ENCODE peak calls at places on chromosome 19, in four cellular contexts. Q is tibial nerve, O is astrocyte of the spinal cord, D is astrocyte of the cerebellum. C is an unnamed sample.

GRCh38 chr19:33770107-33770506 is 26.6 kb upstream of the KCTD15 start:
- DNase-seq in O (no peak), D (no peak), Q (no peak), C (no peak)

GRCh38 chr19:18437481-18438330 is at the start of gene ISYNA1:
- DNase-seq in O (peak), Q (no peak), D (no peak), C (peak)

GRCh38 chr19:18006895-18007604 is 920 bp upstream of the ARRDC2 start:
- DNase-seq in Q (peak), D (peak), O (peak), C (peak)

GRCh38 chr19:45938733-45939319 is 24.2 kb upstream of the NANOS2 start:
- DNase-seq in D (no peak), O (no peak), Q (no peak), C (no peak)

GRCh38 chr19:53432088-53432661 is 391 bp downstream of the ZNF761 start:
- DNase-seq in O (no peak), D (no peak), Q (no peak), C (peak)

GRCh38 chr19:54275951-54276350 is 5.0 kb downstream of the LILRB2 start:
- DNase-seq in Q (no peak), O (no peak), D (no peak), C (no peak)

GRCh38 chr19:6232567-6232966 is 47.2 kb downstream of the MLLT1 start:
- DNase-seq in Q (no peak), O (peak), D (peak), C (peak)

GRCh38 chr19:46906221-46906620 is 45.4 kb downstream of the ARHGAP35 start:
- DNase-seq in O (no peak), Q (no peak), D (no peak), C (no peak)

GRCh38 chr19:30711296-30711695 is 339.1 kb downstream of the ZNF536 start:
- DNase-seq in D (no peak), O (no peak), Q (no peak), C (no peak)

GRCh38 chr19:52398091-52398461 is 427 bp downstream of the ZNF528 start:
- DNase-seq in O (no peak), D (no peak), Q (no peak), C (no peak)

GRCh38 chr19:2798733-2799132 is 13.4 kb downstream of the THOP1 start:
- DNase-seq in O (no peak), D (no peak), Q (no peak), C (no peak)

GRCh38 chr19:29927944-29928669 is 13.9 kb upstream of the URI1 start:
- DNase-seq in O (no peak), Q (no peak), D (no peak), C (no peak)

GRCh38 chr19:50046649-50047503 is 21.1 kb downstream of the ZNF473 start:
- DNase-seq in Q (peak), O (no peak), D (no peak), C (no peak)

GRCh38 chr19:1863638-1864479 is 480 bp upstream of the KLF16 start:
- DNase-seq in D (peak), O (peak), Q (peak), C (peak)

GRCh38 chr19:3969435-3970312 is 1.2 kb downstream of the DAPK3 start:
- DNase-seq in O (peak), Q (no peak), D (peak), C (peak)

GRCh38 chr19:8611890-8612806 is 1.6 kb upstream of the ADAMTS10 start:
- DNase-seq in O (peak), Q (peak), D (peak), C (no peak)

GRCh38 chr19:49595819-49596404 is 4.9 kb downstream of the PRR12 start:
- DNase-seq in D (no peak), O (no peak), Q (no peak), C (no peak)

GRCh38 chr19:14072535-14073231 is at the start of gene MISP3:
- DNase-seq in Q (no peak), D (no peak), O (no peak), C (no peak)

GRCh38 chr19:34336781-34337271 is 28.2 kb upstream of the GPI start:
- DNase-seq in D (no peak), Q (peak), O (peak), C (peak)

GRCh38 chr19:1647664-1648155 is 4.7 kb downstream of the TCF3 start:
- DNase-seq in Q (no peak), D (no peak), O (no peak), C (no peak)

GRCh38 chr19:1567116-1567847 is 843 bp downstream of the MEX3D start:
- DNase-seq in O (peak), D (no peak), Q (no peak), C (no peak)

GRCh38 chr19:38831142-38831605 is 420 bp downstream of the ECH1 start:
- DNase-seq in D (peak), Q (peak), O (peak), C (peak)

GRCh38 chr19:19488041-19488874 is 27.1 kb downstream of the TSSK6 start:
- DNase-seq in Q (no peak), O (no peak), D (no peak), C (no peak)

GRCh38 chr19:15200575-15201364 is at the start of gene NOTCH3:
- DNase-seq in O (no peak), Q (no peak), D (no peak), C (no peak)

GRCh38 chr19:6740589-6741348 is 1.3 kb downstream of the TRIP10 start:
- DNase-seq in O (peak), Q (no peak), D (no peak), C (peak)

GRCh38 chr19:1575323-1576241 is 7.5 kb upstream of the MEX3D start:
- DNase-seq in O (no peak), D (no peak), Q (no peak), C (no peak)

GRCh38 chr19:51091126-51091525 is 8.4 kb upstream of the KLK14 start:
- DNase-seq in D (no peak), O (no peak), Q (no peak), C (no peak)

GRCh38 chr19:954672-955494 is 29.0 kb downstream of the ARID3A start:
- DNase-seq in D (no peak), Q (no peak), O (no peak), C (no peak)

GRCh38 chr19:7099597-7099921 is 30.1 kb downstream of the ZNF557 start:
- DNase-seq in Q (no peak), D (no peak), O (no peak), C (no peak)

GRCh38 chr19:46766569-46767317 is 20.5 kb upstream of the STRN4 start:
- DNase-seq in O (no peak), Q (no peak), D (no peak), C (peak)

GRCh38 chr19:10228925-10229324 is 2.2 kb downstream of the S1PR2 start:
- DNase-seq in D (no peak), O (no peak), Q (peak), C (peak)

GRCh38 chr19:4866595-4867424 is 657 bp downstream of the PLIN3 start:
- DNase-seq in D (no peak), O (peak), Q (peak), C (peak)

GRCh38 chr19:10027158-10027997 is 14.1 kb downstream of the RDH8 start:
- DNase-seq in D (peak), O (peak), Q (peak), C (peak)

GRCh38 chr19:39399684-39400465 is 6.8 kb upstream of the ZFP36 start:
- DNase-seq in D (no peak), Q (no peak), O (no peak), C (no peak)

GRCh38 chr19:2309734-2310362 is 1.9 kb upstream of the LINGO3 start:
- DNase-seq in O (peak), D (peak), Q (no peak), C (no peak)

GRCh38 chr19:58469241-58470013 is 2.5 kb downstream of the ZNF324 start:
- DNase-seq in Q (no peak), O (no peak), D (no peak), C (no peak)

GRCh38 chr19:58468216-58468839 is 1.4 kb downstream of the ZNF324 start:
- DNase-seq in O (no peak), D (no peak), Q (no peak), C (peak)

GRCh38 chr19:58466089-58466759 is 656 bp upstream of the ZNF324 start:
- DNase-seq in Q (no peak), O (no peak), D (no peak), C (no peak)

GRCh38 chr19:58471736-58472135 is 4.4 kb upstream of the ZNF446 start:
- DNase-seq in Q (no peak), O (no peak), D (no peak), C (no peak)

GRCh38 chr19:58466760-58467589 is at the start of gene ZNF324:
- DNase-seq in D (peak), O (peak), Q (peak), C (peak)
- TF ChIP-seq CTCF in D (no peak), O (no peak), Q (no peak), C (no peak)

DNA sequence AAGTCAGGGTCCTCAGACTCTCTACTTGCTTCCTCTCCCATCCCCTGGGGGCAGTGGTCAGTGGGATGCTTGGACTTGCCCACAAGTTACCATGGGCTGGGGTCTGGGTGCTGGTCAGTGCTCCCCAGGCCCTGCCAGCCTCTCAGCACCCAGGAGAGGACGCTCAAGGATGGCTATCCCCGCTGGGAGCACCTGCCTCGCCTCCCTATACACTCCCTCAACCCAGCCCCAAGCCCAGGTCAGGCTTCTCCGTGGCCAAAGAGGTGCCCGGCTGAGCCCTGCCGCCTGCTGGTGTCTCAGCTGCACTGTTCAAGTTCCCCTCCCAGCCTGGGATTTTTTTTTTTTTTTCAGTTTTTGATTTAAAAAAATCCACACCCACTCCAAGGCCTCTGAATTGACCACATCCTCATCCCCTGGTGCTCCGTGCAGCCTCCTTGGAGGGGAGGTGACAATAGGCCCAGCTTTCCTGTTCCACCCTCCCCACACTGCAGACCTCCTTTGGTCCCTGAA is 10.8 kb downstream of the F2RL3 start:
- DNase-seq in Q (no peak), D (no peak), O (peak), C (peak)
- H3K4me3 ChIP-seq in Q (no peak), D (no peak), O (no peak), C (no peak)

GRCh38 chr19:28598861-28599260 is 614.1 kb downstream of the UQCRFS1 start:
- DNase-seq in O (no peak), D (no peak), Q (no peak), C (no peak)
- TF ChIP-seq CTCF in O (no peak), D (no peak), Q (no peak), C (no peak)

DNA sequence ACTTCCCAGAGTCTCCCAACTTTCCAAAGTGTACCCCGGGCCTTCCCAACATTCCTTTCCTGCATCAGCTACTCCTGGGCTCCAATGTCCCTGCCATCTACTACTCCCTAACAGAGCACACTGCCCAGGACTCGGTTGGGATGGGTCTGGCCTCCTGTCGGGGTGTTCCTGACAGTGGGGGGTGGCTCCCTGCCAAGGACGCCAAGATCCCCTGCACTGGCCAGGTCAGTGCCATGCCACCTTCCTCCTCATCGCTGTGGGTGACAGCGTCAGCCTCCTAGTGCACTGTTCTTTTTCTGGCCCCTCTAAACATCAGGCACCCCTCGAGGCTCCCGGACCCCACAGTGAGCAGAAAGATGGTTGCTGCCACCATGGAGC is 13.8 kb downstream of the EPS15L1 start:
- DNase-seq in Q (no peak), O (no peak), D (no peak), C (no peak)
- H3K4me3 ChIP-seq in Q (no peak), O (no peak), D (no peak), C (no peak)

GRCh38 chr19:43774103-43774939 is 6.5 kb downstream of the KCNN4 start:
- DNase-seq in O (no peak), Q (peak), D (no peak), C (peak)
- TF ChIP-seq CTCF in O (peak), Q (peak), D (peak), C (peak)

GRCh38 chr19:12626958-12627357 is 16.2 kb downstream of the ZNF791 start:
- DNase-seq in O (no peak), D (no peak), Q (no peak), C (no peak)

GRCh38 chr19:12623361-12624031 is 12.8 kb downstream of the ZNF791 start:
- DNase-seq in D (no peak), Q (no peak), O (no peak), C (no peak)

GRCh38 chr19:12629215-12629614 is 18.5 kb downstream of the ZNF791 start:
- DNase-seq in D (no peak), O (no peak), Q (no peak), C (no peak)

DNA sequence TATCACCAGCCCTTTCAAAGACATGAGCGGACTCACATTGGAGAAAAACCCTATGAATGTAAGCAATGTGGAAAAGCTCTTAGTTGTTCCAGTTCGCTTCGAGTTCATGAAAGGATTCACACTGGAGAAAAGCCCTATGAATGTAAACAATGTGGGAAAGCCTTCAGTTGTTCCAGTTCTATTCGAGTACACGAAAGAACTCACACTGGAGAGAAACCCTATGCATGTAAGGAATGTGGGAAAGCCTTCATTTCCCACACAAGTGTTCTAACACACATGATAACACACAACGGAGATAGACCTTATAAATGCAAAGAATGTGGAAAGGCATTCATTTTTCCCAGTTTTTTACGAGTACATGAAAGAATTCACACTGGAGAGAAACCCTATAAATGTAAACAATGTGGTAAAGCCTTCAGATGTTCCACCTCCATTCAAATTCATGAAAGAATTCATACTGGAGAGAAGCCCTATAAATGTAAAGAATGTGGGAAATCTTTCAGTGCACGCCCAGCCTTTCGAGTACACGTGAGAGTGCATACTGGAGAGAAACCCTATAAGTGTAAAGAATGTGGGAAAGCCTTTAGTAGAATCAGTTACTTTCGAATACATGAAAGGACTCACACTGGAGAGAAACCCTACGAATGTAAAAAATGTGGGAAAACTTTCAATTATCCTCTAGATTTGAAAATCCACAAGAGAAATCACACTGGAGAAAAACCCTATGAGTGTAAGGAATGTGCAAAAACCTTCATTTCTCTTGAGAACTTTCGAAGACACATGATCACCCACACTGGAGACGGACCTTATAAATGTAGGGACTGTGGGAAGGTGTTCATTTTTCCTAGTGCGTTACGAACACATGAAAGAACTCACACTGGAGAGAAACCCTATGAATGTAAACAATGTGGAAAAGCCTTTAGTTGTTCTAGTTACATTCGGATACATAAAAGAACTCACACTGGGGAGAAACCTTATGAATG is 17.6 kb downstream of the ZNF791 start:
- DNase-seq in D (no peak), Q (no peak), O (peak), C (peak)
- H3K4me3 ChIP-seq in D (no peak), Q (no peak), O (no peak), C (no peak)

GRCh38 chr19:40444181-40445005 is at the start of gene SERTAD3:
- DNase-seq in O (peak), Q (peak), D (peak), C (peak)
- TF ChIP-seq CTCF in O (peak), Q (peak), D (peak), C (no peak)

GRCh38 chr19:35459414-35460082 is 11.5 kb downstream of the FFAR2 start:
- DNase-seq in O (no peak), D (no peak), Q (peak), C (no peak)
- H3K4me3 ChIP-seq in O (no peak), D (no peak), Q (no peak), C (no peak)

GRCh38 chr19:11295665-11296245 is at the start of gene TSPAN16:
- DNase-seq in Q (no peak), D (no peak), O (no peak), C (no peak)
- TF ChIP-seq CTCF in Q (no peak), D (no peak), O (peak), C (no peak)